ENCODE peak calls at places on chromosomes 11 and 22, in four cellular contexts. M is heart right ventricle, Q is choroid plexus epithelial cell, R is MM.1S. N is an unnamed sample.

GRCh38 chr11:4647795-4648194 is 4.0 kb downstream of the OR51E1 start:
- DNase-seq in Q (no peak), R (no peak), M (no peak), N (no peak)

GRCh38 chr11:86155210-86155844 is 86.4 kb upstream of the PICALM start:
- DNase-seq in Q (no peak), R (no peak), M (no peak), N (no peak)

GRCh38 chr11:47372422-47372821 is 5.9 kb downstream of the SPI1 start:
- DNase-seq in R (no peak), M (no peak), Q (no peak), N (no peak)

GRCh38 chr22:24894998-24895397 is 51.5 kb downstream of the LHFPL7 start:
- DNase-seq in M (peak; percentile 84), R (peak; percentile 31), Q (peak; percentile 90), N (no peak)

GRCh38 chr22:17318817-17319216 is 50.4 kb upstream of the CECR2 start:
- DNase-seq in M (no peak), Q (no peak), R (no peak), N (no peak)

GRCh38 chr22:30704978-30705377 is 10.3 kb downstream of the OSBP2 start:
- DNase-seq in Q (no peak), M (no peak), R (no peak), N (no peak)

GRCh38 chr11:133910101-133910500 is 46.7 kb downstream of the IGSF9B start:
- DNase-seq in M (no peak), R (no peak), Q (no peak), N (no peak)

GRCh38 chr22:44758970-44759365 is 6.6 kb downstream of the ARHGAP8 start:
- DNase-seq in M (no peak), R (no peak), Q (no peak), N (no peak)

GRCh38 chr11:123260511-123261211 is 65.6 kb upstream of the CLMP start:
- DNase-seq in Q (no peak), M (no peak), R (no peak), N (no peak)

GRCh38 chr11:69800278-69800677 is 18.9 kb downstream of the FGF3 start:
- DNase-seq in Q (no peak), R (no peak), M (no peak), N (no peak)

GRCh38 chr11:3090096-3090901 is 33.1 kb upstream of the CARS1 start:
- DNase-seq in R (no peak), M (no peak), Q (no peak), N (no peak)

GRCh38 chr22:27433585-27434190 is 367.9 kb downstream of the MN1 start:
- DNase-seq in M (no peak), Q (no peak), R (no peak), N (no peak)

GRCh38 chr11:103586756-103587155 is 449.7 kb upstream of the DDI1 start:
- DNase-seq in R (no peak), Q (peak; percentile 77), M (no peak), N (no peak)

GRCh38 chr22:42116848-42117424 is 13.7 kb downstream of the CYP2D6 start:
- DNase-seq in Q (peak; percentile 38), M (no peak), R (no peak), N (no peak)

GRCh38 chr22:32971252-32971651 is 86.9 kb downstream of the SYN3 start:
- DNase-seq in Q (no peak), M (no peak), R (no peak), N (no peak)

GRCh38 chr11:69122642-69123431 is 32.9 kb upstream of the SMIM38 start:
- DNase-seq in R (no peak), M (peak; percentile 66), Q (peak; percentile 76), N (peak; percentile 35)

DNA sequence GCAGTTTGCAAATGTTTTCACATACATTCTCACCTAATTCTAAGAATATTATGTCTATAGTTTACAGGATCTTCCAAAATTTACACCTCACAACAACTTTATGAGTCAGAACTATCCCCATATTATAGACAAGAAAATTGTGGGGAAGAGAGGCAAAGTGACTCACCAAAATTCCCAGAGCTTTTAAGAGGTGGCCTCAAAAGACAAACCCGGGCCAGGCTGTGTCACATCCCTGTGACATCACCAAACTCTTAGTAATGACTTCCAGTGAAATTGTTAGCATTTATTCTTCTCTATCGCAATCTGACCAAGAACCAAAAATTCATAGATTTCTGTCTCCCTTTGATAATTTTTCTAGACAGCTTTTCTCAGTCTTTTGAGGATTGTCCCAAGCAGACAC is 134.4 kb downstream of the SNX19 start:
- DNase-seq in M (no peak), R (no peak), Q (no peak), N (no peak)
- H3K4me3 ChIP-seq in M (no peak overlapping the region), R (no peak overlapping the region), Q (no peak overlapping the region), N (no peak overlapping the region)

DNA sequence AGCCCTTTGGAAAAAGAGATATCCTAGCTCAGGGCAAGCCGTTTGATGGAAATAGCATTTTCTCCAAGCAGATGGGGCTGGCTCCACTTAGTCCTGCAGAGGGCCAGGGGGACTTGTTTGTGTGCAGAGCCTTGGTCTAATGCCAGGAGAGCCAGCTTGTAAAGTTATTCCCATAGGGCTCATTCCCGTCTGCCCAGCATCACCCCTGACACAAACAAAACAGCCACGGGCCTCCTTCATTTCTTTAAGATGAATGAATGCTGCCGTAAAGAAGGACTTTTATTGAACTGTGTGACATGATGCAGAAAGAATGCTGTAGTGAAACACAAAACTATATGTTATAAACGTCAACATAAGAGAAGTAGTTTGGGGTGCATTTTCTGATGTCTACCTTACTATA is 53.0 kb downstream of the NCAM1 start:
- DNase-seq in M (peak; percentile 11), R (no peak), Q (no peak), N (no peak)
- TF ChIP-seq CTCF in M (no peak), R (no peak), Q (no peak), N (no peak)

GRCh38 chr11:74492084-74492483 is 1.4 kb downstream of the LIPT2 start:
- DNase-seq in Q (no peak), M (no peak), R (no peak), N (no peak)
- H3K4me3 ChIP-seq in Q (no peak overlapping the region), M (no peak overlapping the region), R (no peak overlapping the region), N (no peak overlapping the region)

DNA sequence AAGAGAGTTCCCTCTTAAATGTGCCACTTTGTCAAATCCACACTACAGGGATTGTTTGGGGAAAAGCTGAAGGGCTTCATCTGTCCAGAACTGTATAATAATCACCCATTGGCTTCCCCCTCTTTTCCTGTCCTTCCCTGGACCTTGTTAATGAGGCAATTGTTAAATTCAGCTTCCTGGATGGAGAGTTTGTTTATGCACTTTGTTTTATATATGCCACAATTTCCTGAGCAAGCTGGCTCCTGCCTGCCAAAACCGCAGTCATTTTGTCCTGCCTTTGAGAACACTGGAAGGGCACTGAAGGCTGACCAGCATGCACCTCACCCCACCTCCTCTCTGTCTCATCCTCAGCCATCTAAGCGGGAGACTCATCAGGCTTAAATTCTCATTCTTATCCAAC is 86.2 kb downstream of the MSANTD4 start:
- DNase-seq in Q (no peak), M (no peak), R (no peak), N (no peak)
- TF ChIP-seq CTCF in Q (no peak), M (no peak), R (no peak), N (no peak)

GRCh38 chr22:40202225-40202944 is 24.7 kb downstream of the TNRC6B start:
- DNase-seq in Q (peak; percentile 29), M (no peak), R (peak; percentile 31), N (no peak)
- H3K4me3 ChIP-seq in Q (no peak overlapping the region), M (no peak overlapping the region), R (peak overlapping the region; percentile 41), N (no peak overlapping the region)

GRCh38 chr11:78649361-78650215 is 74.9 kb upstream of the NARS2 start:
- DNase-seq in M (no peak), Q (no peak), R (no peak), N (no peak)

GRCh38 chr11:78645226-78646202 is 70.8 kb upstream of the NARS2 start:
- DNase-seq in R (peak; percentile 58), M (peak; percentile 51), Q (peak; percentile 82), N (peak; percentile 25)

GRCh38 chr11:78647986-78648875 is 73.6 kb upstream of the NARS2 start:
- DNase-seq in Q (no peak), M (no peak), R (no peak), N (no peak)

GRCh38 chr11:78647266-78647915 is 72.7 kb upstream of the NARS2 start:
- DNase-seq in M (no peak), R (no peak), Q (no peak), N (no peak)

DNA sequence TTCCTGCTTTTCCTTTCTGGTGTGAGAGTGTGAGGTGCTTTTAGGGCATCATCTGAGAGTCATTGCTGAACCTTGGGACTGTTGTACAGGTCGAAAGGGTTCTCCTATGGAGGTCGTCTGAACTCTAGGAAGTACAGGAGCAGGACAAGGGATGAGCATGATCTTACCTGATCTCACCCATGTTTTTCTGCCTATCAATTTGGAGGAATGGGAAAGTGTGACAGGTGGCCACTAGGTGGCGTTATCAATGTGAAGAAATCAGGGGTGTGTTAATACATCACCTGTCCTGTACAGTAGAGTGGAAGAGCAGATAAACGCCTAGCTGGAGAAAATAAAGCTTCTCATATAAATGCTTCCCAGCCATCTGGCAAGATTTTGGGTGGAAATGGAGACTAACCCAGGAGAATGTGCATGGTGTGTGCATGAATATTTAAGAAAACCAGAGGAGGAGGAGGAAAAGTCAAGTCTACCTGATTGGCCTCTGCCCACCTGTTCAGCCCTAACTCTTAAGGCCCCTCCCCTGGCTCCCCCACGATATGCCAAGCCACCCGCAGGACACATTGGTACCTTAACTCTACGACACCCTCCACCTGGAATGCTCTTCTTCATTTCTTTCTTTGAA is 72.0 kb upstream of the NARS2 start:
- DNase-seq in R (peak; percentile 77), Q (peak; percentile 64), M (peak; percentile 18), N (no peak)
- TF ChIP-seq CTCF in R (peak; percentile 91), Q (peak; percentile 79), M (peak; percentile 83), N (peak; percentile 84)

GRCh38 chr11:66970808-66971442 is 4.2 kb upstream of the C11orf86 start:
- DNase-seq in M (no peak), Q (peak; percentile 100), R (no peak), N (no peak)
- H3K4me3 ChIP-seq in M (no peak overlapping the region), Q (no peak overlapping the region), R (no peak overlapping the region), N (no peak overlapping the region)

DNA sequence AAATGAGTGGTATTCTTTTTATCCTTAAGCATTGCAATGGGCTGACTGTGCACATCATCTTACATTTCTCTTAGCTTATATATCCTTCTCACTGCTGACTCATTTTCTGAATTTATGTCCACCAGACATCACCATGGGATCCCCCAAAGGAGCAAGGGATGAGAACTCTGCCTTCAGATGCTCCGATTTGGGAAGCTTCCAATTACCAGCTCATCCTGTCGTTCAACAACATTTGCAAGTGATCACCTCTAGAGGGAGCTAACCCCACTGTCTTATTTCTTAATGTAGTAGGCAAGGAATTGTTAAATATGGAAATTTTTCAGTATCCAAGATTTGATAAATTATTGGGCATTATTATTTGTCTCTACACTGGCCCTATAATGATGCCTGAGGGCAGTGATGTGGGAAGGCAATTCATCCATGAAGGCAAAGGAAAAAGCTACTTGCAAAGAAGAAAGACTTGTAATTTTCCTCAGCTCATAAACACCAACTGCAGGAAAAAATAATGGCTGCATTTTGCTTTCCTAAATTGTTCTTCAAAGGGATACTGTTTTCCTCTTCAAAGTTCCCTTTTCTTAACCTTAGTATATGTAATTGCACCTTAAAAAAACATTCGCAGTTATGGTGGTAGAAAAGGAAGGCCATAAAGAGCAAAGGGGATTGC is 102.4 kb upstream of the FSHB start:
- DNase-seq in R (no peak), M (peak; percentile 5), Q (peak; percentile 65), N (peak; percentile 0)
- TF ChIP-seq CTCF in R (peak; percentile 72), M (peak; percentile 70), Q (peak; percentile 65), N (peak; percentile 65)

N was measured in GM12864.